ENCODE peak calls at places on chromosomes 13 and 19, in four cellular contexts. One of them, this sample, is unnamed.

GRCh38 chr19:44345969-44346368 is 10.5 kb downstream of the ZNF112 start:
- DNase-seq in K562: no peak
- DNase-seq in GM12878: no peak
- DNase-seq in H1: no peak
- DNase-seq in this sample: no peak

GRCh38 chr13:75399879-75400217 is 82.1 kb downstream of the TBC1D4 start:
- DNase-seq in K562: no peak
- DNase-seq in H1: no peak
- DNase-seq in GM12878: no peak
- DNase-seq in this sample: no peak

GRCh38 chr19:21838646-21839045 is 2.7 kb upstream of the ZNF43 start:
- DNase-seq in GM12878: no peak
- DNase-seq in H1: no peak
- DNase-seq in K562: no peak
- DNase-seq in this sample: no peak

GRCh38 chr13:79307866-79308298 is 98.2 kb downstream of the RBM26 start:
- DNase-seq in K562: no peak
- DNase-seq in H1: no peak
- DNase-seq in GM12878: no peak
- DNase-seq in this sample: no peak

GRCh38 chr19:11534538-11534937 is 4.1 kb upstream of the CNN1 start:
- DNase-seq in K562: no peak
- DNase-seq in GM12878: no peak
- DNase-seq in H1: no peak
- DNase-seq in this sample: no peak

GRCh38 chr13:102903659-102904407 is 58.0 kb downstream of the ERCC5 start:
- DNase-seq in H1: no peak
- DNase-seq in GM12878: no peak
- DNase-seq in K562: peak
- DNase-seq in this sample: no peak

GRCh38 chr13:42707003-42707402 is 74.4 kb upstream of the FAM216B start:
- DNase-seq in H1: no peak
- DNase-seq in K562: no peak
- DNase-seq in GM12878: no peak
- DNase-seq in this sample: no peak

GRCh38 chr13:62908321-62908720 is 1492.7 kb upstream of the PCDH20 start:
- DNase-seq in K562: no peak
- DNase-seq in H1: no peak
- DNase-seq in GM12878: no peak
- DNase-seq in this sample: no peak

GRCh38 chr19:10289836-10290438 is at the start of gene ICAM5:
- DNase-seq in K562: peak
- DNase-seq in GM12878: no peak
- DNase-seq in H1: no peak
- DNase-seq in this sample: peak

GRCh38 chr19:32291876-32292275 is 53.5 kb upstream of the ZNF507 start:
- DNase-seq in K562: no peak
- DNase-seq in H1: no peak
- DNase-seq in GM12878: no peak
- DNase-seq in this sample: no peak

GRCh38 chr13:87779451-87779850 is 108.3 kb downstream of the SLITRK5 start:
- DNase-seq in H1: no peak
- DNase-seq in K562: no peak
- DNase-seq in GM12878: no peak
- DNase-seq in this sample: no peak

GRCh38 chr19:51688665-51689571 is 4.2 kb upstream of the SPACA6 start:
- DNase-seq in GM12878: no peak
- DNase-seq in K562: peak
- DNase-seq in H1: no peak
- DNase-seq in this sample: peak

GRCh38 chr13:40381935-40382764 is 284.3 kb downstream of the FOXO1 start:
- DNase-seq in H1: no peak
- DNase-seq in K562: peak
- DNase-seq in GM12878: no peak
- DNase-seq in this sample: no peak

GRCh38 chr13:112956516-112957294 is 12.3 kb upstream of the MCF2L start:
- DNase-seq in GM12878: no peak
- DNase-seq in H1: no peak
- DNase-seq in K562: no peak
- DNase-seq in this sample: no peak

GRCh38 chr19:24048261-24048660 is 38.7 kb upstream of the ZNF254 start:
- DNase-seq in GM12878: no peak
- DNase-seq in H1: no peak
- DNase-seq in K562: no peak
- DNase-seq in this sample: no peak

GRCh38 chr13:48730971-48731658 is 77.4 kb downstream of the CYSLTR2 start:
- DNase-seq in H1: no peak
- DNase-seq in GM12878: no peak
- DNase-seq in K562: no peak
- DNase-seq in this sample: peak

GRCh38 chr19:4089400-4089908 is 22.8 kb upstream of the ZBTB7A start:
- DNase-seq in H1: no peak
- DNase-seq in K562: no peak
- DNase-seq in GM12878: no peak
- DNase-seq in this sample: no peak

GRCh38 chr19:16518483-16519229 is 22.5 kb downstream of the C19orf44 start:
- DNase-seq in H1: no peak
- DNase-seq in GM12878: no peak
- DNase-seq in K562: no peak
- DNase-seq in this sample: no peak

GRCh38 chr13:70541451-70541850 is 433.2 kb upstream of the KLHL1 start:
- DNase-seq in H1: no peak
- DNase-seq in K562: no peak
- DNase-seq in GM12878: no peak
- DNase-seq in this sample: no peak

GRCh38 chr13:76387561-76387960 is 498.6 kb downstream of the KCTD12 start:
- DNase-seq in K562: no peak
- DNase-seq in H1: no peak
- DNase-seq in GM12878: no peak
- DNase-seq in this sample: no peak

GRCh38 chr19:16203256-16204004 is 5.7 kb downstream of the AP1M1 start:
- DNase-seq in H1: no peak
- DNase-seq in K562: no peak
- DNase-seq in GM12878: no peak
- DNase-seq in this sample: no peak

GRCh38 chr19:10289167-10289835 is 451 bp upstream of the ICAM5 start:
- DNase-seq in GM12878: no peak
- DNase-seq in H1: no peak
- DNase-seq in K562: peak
- DNase-seq in this sample: peak

GRCh38 chr13:32262165-32262564 is 53.0 kb downstream of the ZAR1L start:
- DNase-seq in K562: no peak
- DNase-seq in GM12878: no peak
- DNase-seq in H1: no peak
- DNase-seq in this sample: no peak

GRCh38 chr19:28422791-28423650 is 789.9 kb downstream of the UQCRFS1 start:
- DNase-seq in H1: no peak
- DNase-seq in K562: no peak
- DNase-seq in GM12878: no peak
- DNase-seq in this sample: no peak

GRCh38 chr13:32491028-32491427 is 47.6 kb downstream of the N4BP2L2 start:
- DNase-seq in GM12878: no peak
- DNase-seq in H1: no peak
- DNase-seq in K562: no peak
- DNase-seq in this sample: no peak

GRCh38 chr19:14467816-14468215 is 7.3 kb downstream of the PTGER1 start:
- DNase-seq in H1: no peak
- DNase-seq in K562: peak
- DNase-seq in GM12878: no peak
- DNase-seq in this sample: no peak

GRCh38 chr19:44592451-44592890 is 20.9 kb upstream of the IGSF23 start:
- DNase-seq in GM12878: no peak
- DNase-seq in K562: peak
- DNase-seq in H1: no peak
- DNase-seq in this sample: no peak

GRCh38 chr19:34713262-34713637 is 20.8 kb upstream of the ZNF181 start:
- DNase-seq in GM12878: no peak
- DNase-seq in H1: no peak
- DNase-seq in K562: no peak
- DNase-seq in this sample: no peak
- TF ChIP-seq EGR1 in GM12878: no peak
- TF ChIP-seq EGR1 in H1: no peak
- TF ChIP-seq EGR1 in K562: no peak
- TF ChIP-seq EGR1 in this sample: no peak

DNA sequence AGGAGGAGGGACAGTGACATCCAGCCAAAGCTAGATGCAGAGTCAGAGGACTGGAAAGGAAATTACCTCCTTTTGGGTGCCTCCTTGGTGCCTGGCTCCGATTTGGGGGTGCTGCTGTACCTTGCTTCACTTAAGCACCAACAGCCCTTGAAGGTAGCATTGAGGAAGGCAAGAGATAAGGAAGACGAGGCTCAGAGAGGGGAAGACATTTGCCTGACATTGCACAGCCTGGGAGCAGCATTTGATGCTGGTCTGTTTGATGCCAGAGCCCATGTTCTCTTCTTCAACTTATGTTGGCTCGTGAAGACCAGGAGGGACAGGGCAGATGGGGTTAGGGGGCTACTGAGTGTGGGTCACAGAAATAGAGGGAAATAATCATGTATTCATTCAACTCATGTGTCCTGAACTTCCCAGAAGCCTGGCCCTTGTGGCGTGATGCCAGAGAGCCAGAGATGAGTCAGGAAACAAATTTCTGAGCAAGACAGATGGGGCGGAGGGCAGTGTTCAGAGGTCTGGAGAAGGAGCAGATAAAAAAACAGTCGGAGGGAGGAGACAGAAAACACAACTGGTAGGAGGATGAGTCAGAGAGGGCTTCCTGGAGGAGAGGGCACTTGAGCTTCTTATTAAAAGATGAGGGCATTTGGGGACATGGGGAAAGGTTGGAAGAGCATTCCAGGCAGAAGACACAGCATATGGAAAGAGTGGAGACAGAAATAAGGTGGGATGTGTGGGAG is 3.0 kb upstream of the C19orf81 start:
- DNase-seq in H1: no peak
- DNase-seq in K562: peak
- DNase-seq in GM12878: no peak
- DNase-seq in this sample: peak
- TF ChIP-seq EGR1 in H1: no peak
- TF ChIP-seq EGR1 in K562: no peak
- TF ChIP-seq EGR1 in GM12878: no peak
- TF ChIP-seq EGR1 in this sample: no peak

GRCh38 chr19:45815501-45816216 is 551 bp upstream of the RSPH6A start:
- DNase-seq in H1: peak
- DNase-seq in K562: no peak
- DNase-seq in GM12878: no peak
- DNase-seq in this sample: no peak

GRCh38 chr19:45817725-45818301 is 2.7 kb upstream of the RSPH6A start:
- DNase-seq in K562: no peak
- DNase-seq in GM12878: no peak
- DNase-seq in H1: no peak
- DNase-seq in this sample: no peak

GRCh38 chr19:45814851-45815481 is at the start of gene RSPH6A:
- DNase-seq in GM12878: no peak
- DNase-seq in K562: no peak
- DNase-seq in H1: no peak
- DNase-seq in this sample: no peak

GRCh38 chr19:45817010-45817724 is 2.1 kb upstream of the RSPH6A start:
- DNase-seq in GM12878: peak
- DNase-seq in H1: peak
- DNase-seq in K562: peak
- DNase-seq in this sample: peak

DNA sequence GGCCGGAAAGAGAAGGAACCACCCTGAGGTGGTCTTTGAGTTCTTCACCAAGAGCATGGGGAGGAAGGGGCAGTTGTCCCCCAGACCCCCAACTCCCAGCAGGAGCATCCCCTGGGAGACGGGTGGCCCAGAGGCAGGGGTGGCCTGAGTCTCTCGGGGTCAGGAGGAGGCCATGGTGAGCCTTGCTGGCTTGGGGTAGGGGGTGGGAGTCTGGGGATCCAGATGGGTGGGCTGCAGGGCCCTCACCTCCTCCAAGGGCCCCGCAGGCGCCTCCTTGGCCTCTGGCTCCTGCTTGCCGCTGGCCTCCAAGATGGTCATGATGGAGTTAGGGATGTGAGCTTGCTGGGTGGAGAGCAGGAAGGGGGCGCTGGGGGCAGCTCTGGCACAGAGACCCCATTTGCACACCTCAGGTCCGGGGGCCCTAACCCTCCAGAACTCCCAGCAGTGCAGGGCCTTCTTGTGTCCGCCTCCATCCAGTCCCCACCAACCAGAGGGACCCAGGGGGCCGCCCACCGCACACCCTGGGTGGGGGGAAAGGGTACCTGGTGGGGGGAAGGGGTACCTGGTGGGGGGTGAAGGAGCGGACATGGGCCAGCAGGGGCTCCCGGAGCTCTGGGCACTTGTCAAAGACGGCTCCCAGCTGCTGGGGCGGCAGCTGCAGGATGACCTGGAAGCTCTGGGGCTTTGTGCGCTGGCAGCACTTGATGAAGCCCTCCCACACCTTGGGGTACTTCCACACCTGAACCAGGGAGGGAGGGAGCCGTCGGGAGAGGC is 1.3 kb upstream of the RSPH6A start:
- DNase-seq in H1: no peak
- DNase-seq in GM12878: no peak
- DNase-seq in K562: no peak
- DNase-seq in this sample: no peak
- TF ChIP-seq EGR1 in H1: no peak
- TF ChIP-seq EGR1 in GM12878: no peak
- TF ChIP-seq EGR1 in K562: no peak
- TF ChIP-seq EGR1 in this sample: no peak

GRCh38 chr19:30649934-30650614 is 277.9 kb downstream of the ZNF536 start:
- DNase-seq in GM12878: peak
- DNase-seq in H1: no peak
- DNase-seq in K562: peak
- DNase-seq in this sample: peak
- TF ChIP-seq EGR1 in GM12878: no peak
- TF ChIP-seq EGR1 in H1: no peak
- TF ChIP-seq EGR1 in K562: no peak
- TF ChIP-seq EGR1 in this sample: no peak

DNA sequence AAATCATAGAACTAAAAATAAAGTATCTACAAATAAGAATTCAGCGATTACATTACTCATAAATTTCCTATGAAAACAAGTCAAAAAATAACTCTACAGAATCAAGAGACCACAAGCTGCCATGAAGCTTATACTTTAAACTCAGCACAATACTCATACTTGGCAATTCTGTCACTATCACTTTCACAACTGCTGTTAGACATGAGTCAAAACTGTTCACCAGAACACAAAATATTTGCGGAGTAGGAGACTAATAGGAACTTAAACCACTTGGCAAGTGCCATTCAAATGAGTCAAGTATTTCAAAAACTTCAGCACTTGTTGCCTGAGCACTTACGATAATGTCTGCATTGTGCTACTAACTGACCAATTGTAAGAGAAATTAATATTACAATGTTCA is 387.8 kb upstream of the GPC6 start:
- DNase-seq in H1: no peak
- DNase-seq in GM12878: no peak
- DNase-seq in K562: no peak
- DNase-seq in this sample: no peak
- TF ChIP-seq EGR1 in H1: no peak
- TF ChIP-seq EGR1 in GM12878: no peak
- TF ChIP-seq EGR1 in K562: no peak
- TF ChIP-seq EGR1 in this sample: no peak

This sample was measured in HCT116.